ENCODE peak calls at places on chromosomes 5 and 9, in four cellular contexts. H is gastrocnemius medialis, T is GM23248, V is heart left ventricle. K is an unnamed sample. For H3K4me1, the result is how much of the 10 kb centered on the place peaks cover.

GRCh38 chr9:35749515-35750255 is 598 bp downstream of the RGP1 start:
- DNase-seq in T (peak), H (no peak), V (no peak), K (peak)

GRCh38 chr5:137632716-137633115 is 103.2 kb downstream of the KLHL3 start:
- DNase-seq in T (no peak), V (no peak), H (no peak), K (no peak)

GRCh38 chr5:8842906-8843590 is 702.8 kb downstream of the SEMA5A start:
- DNase-seq in V (no peak), H (no peak), T (peak), K (no peak)

GRCh38 chr9:35044071-35044470 is 28.4 kb downstream of the VCP start:
- DNase-seq in V (no peak), H (no peak), T (no peak), K (no peak)

GRCh38 chr5:13692172-13692571 is 252.3 kb downstream of the DNAH5 start:
- DNase-seq in H (no peak), V (no peak), T (no peak), K (no peak)

GRCh38 chr9:34927061-34927460 is 31.0 kb upstream of the PHF24 start:
- DNase-seq in T (no peak), H (no peak), V (no peak), K (no peak)

GRCh38 chr9:11966804-11967203 is 726.4 kb upstream of the TYRP1 start:
- DNase-seq in V (peak), T (no peak), H (no peak), K (no peak)

GRCh38 chr9:81557957-81558791 is 131.2 kb downstream of the TLE1 start:
- DNase-seq in H (no peak), T (peak), V (no peak), K (no peak)

GRCh38 chr9:97703437-97704326 is 6.5 kb upstream of the XPA start:
- DNase-seq in T (peak), V (no peak), H (no peak), K (no peak)

GRCh38 chr5:67648201-67648671 is 451.6 kb upstream of the CD180 start:
- DNase-seq in H (peak), V (peak), T (peak), K (no peak)

GRCh38 chr5:173733065-173733824 is 116.8 kb upstream of the BOD1 start:
- DNase-seq in V (no peak), H (no peak), T (no peak), K (no peak)

GRCh38 chr5:173730610-173731302 is 114.3 kb upstream of the BOD1 start:
- DNase-seq in H (no peak), T (no peak), V (no peak), K (no peak)

GRCh38 chr5:173726848-173727557 is 110.6 kb upstream of the BOD1 start:
- DNase-seq in V (no peak), T (no peak), H (no peak), K (no peak)

GRCh38 chr5:173729079-173729765 is 112.8 kb upstream of the BOD1 start:
- DNase-seq in H (no peak), T (no peak), V (no peak), K (no peak)

GRCh38 chr5:173727839-173728778 is 111.7 kb upstream of the BOD1 start:
- DNase-seq in H (no peak), T (no peak), V (no peak), K (no peak)
- H3K27ac ChIP-seq in H (no peak), T (no peak), V (no peak), K (no peak)

DNA sequence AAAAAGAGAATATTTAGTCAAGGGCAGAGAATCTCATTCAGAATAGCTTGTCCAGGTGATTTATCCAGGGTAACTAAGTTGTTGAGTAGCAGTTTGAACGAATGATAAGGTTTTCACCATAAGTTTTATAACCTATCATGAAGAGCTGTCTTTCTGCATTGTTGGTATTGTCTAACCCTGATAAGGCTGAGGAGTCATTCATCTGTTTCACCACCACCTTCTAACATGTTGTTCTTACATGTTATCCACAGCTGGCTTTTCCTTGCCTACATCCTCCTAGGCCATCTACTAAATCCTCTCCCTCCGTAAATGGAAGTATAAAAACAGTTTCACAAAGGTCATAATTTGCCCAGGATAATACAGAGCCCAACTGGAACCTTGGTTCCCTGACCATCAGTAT is 24.1 kb downstream of the ZNF462 start:
- DNase-seq in T (no peak), V (no peak), H (no peak), K (no peak)
- H3K4me1 ChIP-seq in T (under half), V (under half), H (under half), K (under half)

GRCh38 chr9:131220485-131220884 is 55.8 kb downstream of the FAM78A start:
- DNase-seq in V (no peak), H (no peak), T (no peak), K (no peak)
- H3K4me3 ChIP-seq in V (no peak), H (no peak), T (no peak), K (no peak)

DNA sequence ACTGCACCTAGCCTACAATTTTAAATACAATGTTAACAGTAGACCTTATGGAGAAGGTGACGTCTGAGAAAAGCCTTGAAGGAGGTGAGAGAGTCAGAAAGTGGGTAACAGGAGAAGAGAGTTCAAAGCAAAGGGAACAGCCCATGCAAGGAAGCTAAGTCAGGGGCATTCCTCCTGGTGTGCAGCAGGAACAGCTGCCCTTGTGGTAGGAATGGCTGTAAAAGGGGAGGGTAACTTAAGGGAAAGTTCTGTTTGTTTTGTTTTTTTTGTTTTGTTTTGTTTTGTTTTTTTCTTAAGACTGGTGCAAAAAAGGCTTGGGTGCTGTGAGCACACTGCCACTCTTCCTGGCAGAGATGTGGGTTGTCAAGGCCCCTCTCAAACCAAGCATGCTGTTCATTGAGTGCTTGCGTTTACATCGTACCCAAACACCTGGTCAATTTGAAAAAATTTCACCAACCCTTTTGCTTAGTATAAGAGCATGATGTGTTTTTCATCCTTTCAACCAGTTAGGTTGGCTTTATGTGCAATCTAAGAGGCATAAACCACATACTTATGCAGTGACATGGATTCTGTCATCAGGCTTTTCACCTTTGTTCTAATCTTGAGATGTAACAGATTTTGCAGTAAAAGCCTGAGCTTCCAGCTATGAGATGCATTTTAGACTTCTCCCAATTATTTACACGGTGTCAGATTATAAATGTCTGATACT is 279.7 kb downstream of the GLIS3 start:
- DNase-seq in H (no peak), T (no peak), V (no peak), K (no peak)
- H3K27ac ChIP-seq in H (no peak), T (no peak), V (no peak), K (no peak)

GRCh38 chr9:100578610-100579009 is 731 bp downstream of the CAVIN4 start:
- DNase-seq in T (no peak), V (no peak), H (no peak), K (no peak)
- H3K4me1 ChIP-seq in T (half or more), V (under half), H (under half), K (under half)

GRCh38 chr9:79975471-79976316 is 403.9 kb downstream of the TLE4 start:
- DNase-seq in V (no peak), T (no peak), H (peak), K (no peak)
- H3K4me3 ChIP-seq in V (no peak), T (no peak), H (peak), K (no peak)

GRCh38 chr5:95799181-95799835 is 23.2 kb downstream of the GLRX start:
- DNase-seq in V (no peak), H (no peak), T (no peak), K (no peak)
- H3K27ac ChIP-seq in V (no peak), H (no peak), T (no peak), K (no peak)